ENCODE peak calls at places on chromosome 17, in nine cellular contexts. M is tibial nerve, U is thyroid gland, F is lower leg skin, V is MM.1S, R is heart left ventricle, A is lower lobe of right lung, I is OCI-LY7, J is GM12865. G is an unnamed sample.

GRCh38 chr17:19747829-19748806 is at the start of gene ALDH3A1:
- DNase-seq in J (no peak), A (no peak), M (no peak), F (no peak), U (peak; percentile 53), R (no peak), I (no peak), V (no peak), G (peak; percentile 77)

GRCh38 chr17:77478281-77478680 is 337.5 kb downstream of the SEC14L1 start:
- DNase-seq in U (no peak), R (no peak), A (no peak), M (no peak), F (no peak), I (no peak), J (no peak), V (no peak), G (no peak)

GRCh38 chr17:78829477-78829876 is 11.1 kb downstream of the USP36 start:
- DNase-seq in M (no peak), V (no peak), R (no peak), I (no peak), A (peak; percentile 2), F (no peak), U (no peak), J (no peak), G (no peak)

GRCh38 chr17:44134752-44135568 is 6.8 kb upstream of the HROB start:
- DNase-seq in R (no peak), U (no peak), M (no peak), A (no peak), J (no peak), V (no peak), F (no peak), I (no peak), G (no peak)

GRCh38 chr17:60563743-60564142 is 36.2 kb upstream of the PPM1D start:
- DNase-seq in J (no peak), R (no peak), M (no peak), F (no peak), V (no peak), I (no peak), U (no peak), A (no peak), G (peak; percentile 35)

GRCh38 chr17:55607736-55608341 is 96.6 kb upstream of the SMIM36 start:
- DNase-seq in F (no peak), I (no peak), A (peak; percentile 65), R (peak; percentile 44), J (no peak), M (peak; percentile 40), U (peak; percentile 67), V (no peak), G (peak; percentile 4)

GRCh38 chr17:31211352-31212012 is 85.6 kb downstream of the OMG start:
- DNase-seq in J (no peak), A (no peak), I (no peak), M (no peak), U (no peak), F (no peak), R (no peak), V (no peak), G (peak; percentile 76)

GRCh38 chr17:74779948-74780400 is 3.8 kb upstream of the NAT9 start:
- DNase-seq in A (peak; percentile 85), V (no peak), U (no peak), F (no peak), I (peak; percentile 42), M (peak; percentile 55), R (peak; percentile 51), J (peak; percentile 94), G (no peak)

GRCh38 chr17:66187718-66188117 is 4.2 kb downstream of the CEP112 start:
- DNase-seq in R (no peak), U (no peak), J (no peak), F (no peak), I (no peak), V (no peak), A (no peak), M (no peak), G (no peak)

GRCh38 chr17:34519286-34519685 is 60.1 kb upstream of the TMEM132E start:
- DNase-seq in A (no peak), U (no peak), R (no peak), I (peak; percentile 43), J (peak; percentile 40), V (peak; percentile 45), F (no peak), M (no peak), G (no peak)

GRCh38 chr17:74354123-74354522 is 7.5 kb downstream of the BTBD17 start:
- DNase-seq in V (peak; percentile 31), I (peak; percentile 58), J (peak; percentile 66), M (no peak), R (peak; percentile 55), F (no peak), A (no peak), U (peak; percentile 84), G (peak; percentile 9)

GRCh38 chr17:83200231-83200699 is 120.9 kb downstream of the METRNL start:
- DNase-seq in R (peak; percentile 85), F (peak; percentile 96), M (peak; percentile 64), J (peak; percentile 39), U (peak; percentile 43), V (peak; percentile 33), I (no peak), A (peak; percentile 86), G (no peak)

GRCh38 chr17:38656959-38657823 is 17.6 kb downstream of the EPOP start:
- DNase-seq in M (no peak), A (no peak), U (no peak), R (no peak), F (no peak), V (no peak), I (peak; percentile 70), J (no peak), G (no peak)

GRCh38 chr17:10069301-10069700 is 129.1 kb downstream of the GAS7 start:
- DNase-seq in U (peak; percentile 15), J (no peak), I (no peak), A (no peak), V (no peak), F (no peak), R (peak; percentile 58), M (peak; percentile 87), G (no peak)

GRCh38 chr17:60354223-60354622 is 37.7 kb downstream of the USP32 start:
- DNase-seq in M (peak; percentile 11), I (no peak), J (no peak), U (no peak), R (no peak), A (no peak), F (no peak), V (no peak), G (peak; percentile 56)

DNA sequence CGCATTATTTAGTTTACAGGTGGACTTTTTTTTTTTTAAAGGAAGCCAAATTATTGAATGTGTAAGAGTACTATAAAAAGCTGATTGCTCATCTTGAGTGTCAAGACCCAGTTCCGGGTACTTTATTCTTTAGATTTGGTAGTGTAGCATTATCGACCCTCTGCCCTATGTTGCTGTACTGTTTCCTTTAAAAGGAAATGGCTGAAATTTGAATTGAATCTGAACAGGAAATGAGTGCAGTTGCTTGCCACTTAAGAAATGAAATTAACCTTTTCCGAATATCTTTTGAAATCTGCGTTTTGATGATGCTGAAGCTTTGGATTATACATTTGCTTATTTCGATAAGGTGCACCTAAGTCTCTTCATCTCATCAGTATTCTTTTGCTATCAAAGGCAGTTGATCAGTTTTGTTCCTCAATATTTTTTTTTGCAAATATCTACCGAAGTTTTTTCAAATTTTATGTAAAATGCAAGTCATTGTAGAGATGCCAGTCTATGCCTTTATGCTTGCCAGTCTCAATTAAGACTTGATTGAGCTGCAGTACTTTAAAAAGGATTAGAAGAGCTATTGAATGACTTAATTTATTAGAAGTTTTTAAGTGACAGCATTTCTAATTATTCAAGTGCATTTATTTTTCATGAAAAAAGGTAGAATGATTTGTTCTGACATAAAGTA is 1.8 kb downstream of the GGNBP2 start:
- DNase-seq in V (no peak), I (peak; percentile 52), A (no peak), F (no peak), R (no peak), J (peak; percentile 17), M (no peak), U (no peak), G (no peak)
- H3K4me3 ChIP-seq in V (peak overlapping the region; percentile 84), I (peak overlapping the region; percentile 97), A (peak overlapping the region; percentile 91), F (peak overlapping the region; percentile 43), R (peak overlapping the region; percentile 89), J (peak overlapping the region; percentile 89), M (peak overlapping the region; percentile 94), U (peak overlapping the region; percentile 17), G (peak overlapping the region; percentile 67)

GRCh38 chr17:39704821-39705551 is 5.1 kb downstream of the ERBB2 start:
- DNase-seq in F (no peak), M (peak; percentile 28), R (no peak), V (no peak), A (no peak), U (no peak), I (no peak), J (no peak), G (peak; percentile 61)
- TF ChIP-seq CTCF in F (no peak), M (no peak), R (peak; percentile 19), V (no peak), A (peak; percentile 23), U (no peak), I (no peak), J (no peak), G (peak; percentile 49)

DNA sequence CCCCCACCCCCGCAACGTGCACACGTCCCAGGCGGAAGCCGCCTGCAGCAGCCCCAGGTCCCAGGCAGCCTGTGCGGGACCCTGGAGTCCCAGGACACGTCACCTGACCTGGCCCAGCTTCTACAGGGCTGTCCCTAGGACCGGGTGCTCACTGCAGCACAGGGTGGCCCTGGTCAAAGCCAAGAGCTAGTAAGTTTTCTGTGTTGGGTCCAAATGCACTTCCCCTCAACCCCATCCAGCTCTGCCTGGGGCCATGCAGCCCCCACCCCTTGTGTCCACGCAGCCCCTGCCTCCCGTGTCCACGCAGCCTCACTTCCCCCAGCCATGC is 22.1 kb upstream of the PVALEF start:
- DNase-seq in M (no peak), U (no peak), A (no peak), I (no peak), V (no peak), R (no peak), F (no peak), J (no peak), G (no peak)
- H3K4me3 ChIP-seq in M (no peak overlapping the region), U (no peak overlapping the region), A (no peak overlapping the region), I (no peak overlapping the region), V (no peak overlapping the region), R (no peak overlapping the region), F (no peak overlapping the region), J (no peak overlapping the region), G (no peak overlapping the region)

GRCh38 chr17:81564778-81565177 is 12.6 kb upstream of the FAAP100 start:
- DNase-seq in M (no peak), R (no peak), V (no peak), J (no peak), A (no peak), I (no peak), U (no peak), F (no peak), G (no peak)
- TF ChIP-seq CTCF in M (no peak), R (no peak), V (no peak), J (no peak), A (no peak), I (no peak), U (no peak), F (no peak), G (no peak)